ENCODE peak calls at places on chromosomes 4 and X, in four cellular contexts. P, S, G and Y are unnamed samples.
A peak's percentile ranks its signal among the peaks of the same experiment; 100 is the strongest.

GRCh38 chr4:130808492-130808891 is 1712.5 kb downstream of the C4orf33 start:
- DNase-seq in P (no peak), S (no peak), G (no peak), Y (peak; percentile 6)

GRCh38 chr4:165458451-165458850 is 79.6 kb downstream of the CPE start:
- DNase-seq in P (no peak), S (no peak), G (no peak), Y (no peak)

GRCh38 chr4:70838972-70839536 is 636 bp downstream of the GRSF1 start:
- DNase-seq in P (peak; percentile 54), S (peak; percentile 50), G (peak; percentile 43), Y (no peak)

GRCh38 chr4:17957689-17958088 is 63.9 kb downstream of the LCORL start:
- DNase-seq in P (no peak), S (no peak), G (no peak), Y (no peak)

GRCh38 chr4:128574706-128575105 is 234.8 kb upstream of the JADE1 start:
- DNase-seq in P (peak; percentile 31), S (peak; percentile 30), G (peak; percentile 94), Y (peak; percentile 25)

GRCh38 chr4:82428526-82428968 is 1.7 kb downstream of the HNRNPDL start:
- DNase-seq in P (no peak), S (no peak), G (no peak), Y (no peak)

GRCh38 chr4:96009720-96010119 is 169.8 kb downstream of the PDHA2 start:
- DNase-seq in P (no peak), S (no peak), G (no peak), Y (no peak)

GRCh38 chr4:86117781-86118302 is 242.0 kb downstream of the MAPK10 start:
- DNase-seq in P (peak; percentile 85), S (no peak), G (no peak), Y (no peak)

GRCh38 chr4:5967783-5968182 is 50.4 kb downstream of the C4orf50 start:
- DNase-seq in P (no peak), S (no peak), G (no peak), Y (no peak)

GRCh38 chr4:74283614-74284013 is 24.7 kb upstream of the EPGN start:
- DNase-seq in P (peak; percentile 88), S (no peak), G (no peak), Y (no peak)

GRCh38 chr4:171813195-171813955 is at the start of gene GALNTL6:
- DNase-seq in P (no peak), S (no peak), G (no peak), Y (no peak)

GRCh38 chr4:76703123-76703490 is 194.8 kb downstream of the SOWAHB start:
- DNase-seq in P (no peak), S (no peak), G (no peak), Y (no peak)

GRCh38 chrX:69280956-69281355 is 115.7 kb upstream of the PJA1 start:
- DNase-seq in P (peak; percentile 14), S (no peak), G (no peak), Y (peak; percentile 17)

GRCh38 chr4:17491196-17491595 is 20.7 kb downstream of the QDPR start:
- DNase-seq in P (no peak), S (no peak), G (no peak), Y (no peak)

GRCh38 chrX:24574743-24575142 is 72.4 kb downstream of the PCYT1B start:
- DNase-seq in P (no peak), S (no peak), G (no peak), Y (no peak)

GRCh38 chrX:45422216-45422925 is 221.7 kb upstream of the DIPK2B start:
- DNase-seq in P (no peak), S (no peak), G (no peak), Y (no peak)

GRCh38 chrX:14832151-14832550 is 40.7 kb downstream of the FANCB start:
- DNase-seq in P (no peak), S (no peak), G (no peak), Y (no peak)

GRCh38 chr4:32032136-32032672 is 1312.0 kb downstream of the PCDH7 start:
- DNase-seq in P (no peak), S (no peak), G (no peak), Y (no peak)

GRCh38 chr4:32485976-32486375 is 1765.8 kb downstream of the PCDH7 start:
- DNase-seq in P (no peak), S (no peak), G (no peak), Y (no peak)

GRCh38 chr4:47705326-47705981 is 132.4 kb downstream of the CORIN start:
- DNase-seq in P (no peak), S (no peak), G (no peak), Y (no peak)

GRCh38 chr4:3248811-3249661 is at the start of gene MSANTD1:
- DNase-seq in P (no peak), S (no peak), G (no peak), Y (no peak)

GRCh38 chr4:89129080-89129640 is 17.8 kb downstream of the TIGD2 start:
- DNase-seq in P (no peak), S (no peak), G (no peak), Y (no peak)

GRCh38 chr4:168218663-168219062 is 99.9 kb downstream of the DDX60 start:
- DNase-seq in P (no peak), S (no peak), G (no peak), Y (no peak)

GRCh38 chr4:62711575-62711974 is 1511.4 kb downstream of the ADGRL3 start:
- DNase-seq in P (no peak), S (no peak), G (no peak), Y (no peak)

GRCh38 chr4:108058685-108059440 is 69.2 kb downstream of the HADH start:
- DNase-seq in P (no peak), S (no peak), G (no peak), Y (peak; percentile 90)

GRCh38 chrX:106038625-106039024 is at the start of gene SERPINA7:
- DNase-seq in P (no peak), S (no peak), G (no peak), Y (no peak)
- H3K4me3 ChIP-seq in P (no peak within 1 kb of the TSS), S (no peak within 1 kb of the TSS), G (no peak within 1 kb of the TSS), Y (no peak within 1 kb of the TSS)

DNA sequence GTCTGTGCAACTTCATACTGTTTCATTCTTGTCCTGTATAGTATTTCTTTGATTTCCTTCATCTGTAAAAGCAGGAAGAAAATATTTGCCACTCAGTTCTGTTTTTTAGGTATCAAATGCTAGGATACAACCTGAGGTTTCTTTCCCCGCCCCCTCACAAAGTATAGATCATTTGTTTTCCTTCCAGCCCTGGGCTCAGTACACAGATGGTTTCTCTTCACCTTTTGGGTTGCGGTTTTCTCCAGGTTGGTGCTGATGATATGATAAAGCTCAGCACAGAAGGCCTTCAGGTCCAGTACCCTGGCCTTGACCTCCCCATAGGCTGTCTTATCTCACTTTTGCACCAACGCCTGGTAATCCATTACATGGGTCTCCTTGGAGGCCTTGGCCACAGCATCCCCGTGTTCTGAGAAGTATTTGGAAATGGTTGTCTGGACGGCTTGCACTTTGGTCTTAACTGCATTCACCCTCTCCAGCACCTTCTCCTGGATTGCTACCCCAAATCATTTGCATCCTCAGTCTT is 35.2 kb downstream of the PTTG2 start:
- DNase-seq in P (no peak), S (no peak), G (no peak), Y (no peak)
- H3K4me3 ChIP-seq in P (no peak overlapping the region), S (no peak overlapping the region), G (no peak overlapping the region), Y (no peak overlapping the region)

GRCh38 chr4:39181905-39182638 is at the start of gene WDR19:
- DNase-seq in P (peak; percentile 97), S (peak; percentile 97), G (peak; percentile 99), Y (peak; percentile 98)
- H3K4me3 ChIP-seq in P (peak within 1 kb of the TSS; percentile 85), S (peak within 1 kb of the TSS; percentile 82), G (peak within 1 kb of the TSS; percentile 84), Y (peak within 1 kb of the TSS; percentile 88)

DNA sequence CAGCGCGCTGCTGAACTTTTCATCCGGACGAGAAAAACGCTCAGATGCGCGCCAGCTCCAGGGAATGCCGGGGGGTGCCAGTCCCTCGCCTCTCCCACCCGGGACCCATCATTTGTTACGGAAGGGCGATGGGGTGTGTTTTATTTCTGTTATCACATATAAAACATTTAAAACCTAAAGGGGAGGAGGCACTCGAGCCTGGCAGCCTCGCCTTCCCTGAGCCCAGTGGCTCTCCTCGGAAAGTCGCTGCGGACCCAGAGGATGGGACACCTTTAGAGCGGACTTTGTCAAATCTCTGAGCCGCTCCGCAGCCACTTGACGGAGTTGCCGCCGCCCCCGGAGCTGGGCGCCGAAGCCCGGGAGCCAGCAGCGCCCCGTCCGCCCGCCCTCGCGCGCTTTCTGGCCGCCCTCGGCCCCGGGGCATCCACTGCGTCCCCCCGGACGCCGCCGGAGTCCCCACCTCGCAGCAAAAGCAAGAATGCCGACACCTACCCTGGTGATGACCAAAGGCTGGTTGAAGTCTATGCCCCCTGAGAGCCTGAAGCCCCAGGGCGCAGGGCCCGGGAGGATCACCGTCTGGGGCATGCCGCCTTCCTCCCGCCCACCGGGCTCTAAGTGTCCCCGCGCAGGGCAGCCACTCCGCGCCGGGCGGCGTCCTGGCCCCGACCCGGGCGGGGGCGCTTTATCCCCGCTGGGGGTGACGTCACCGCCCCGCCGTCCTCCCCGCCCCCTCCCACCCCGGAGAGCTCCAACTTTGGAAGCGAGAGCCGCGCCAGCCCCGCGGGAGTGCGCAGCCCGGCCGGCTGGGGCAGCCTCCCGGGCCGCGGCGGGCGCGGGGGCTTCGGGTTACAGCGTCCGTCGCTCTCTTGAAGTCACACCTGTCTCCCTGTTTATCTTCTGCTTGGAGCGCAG is at the start of gene PDLIM3:
- DNase-seq in P (peak; percentile 31), S (no peak), G (no peak), Y (no peak)
- H3K4me3 ChIP-seq in P (peak within 1 kb of the TSS; percentile 48), S (no peak within 1 kb of the TSS), G (peak within 1 kb of the TSS; percentile 76), Y (peak within 1 kb of the TSS; percentile 54)

DNA sequence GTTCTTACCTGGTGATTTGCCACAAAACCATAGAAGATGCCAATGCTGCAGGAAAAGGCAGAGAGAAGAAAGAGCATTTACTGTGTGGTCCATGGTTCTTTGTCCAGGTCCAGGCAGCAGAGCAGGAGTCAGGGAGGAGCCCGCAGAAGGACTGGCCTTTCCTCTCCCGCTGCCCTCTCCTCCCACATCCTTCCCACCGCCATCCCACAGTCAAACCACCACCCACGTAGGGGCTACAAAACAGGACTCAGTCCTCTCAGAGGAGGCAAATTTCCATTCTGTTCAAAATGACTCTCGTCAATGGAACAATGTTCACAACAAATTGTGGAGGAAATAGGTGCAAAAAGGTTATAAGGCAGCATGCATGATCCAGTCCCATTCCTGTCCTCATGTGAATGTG is 58.6 kb downstream of the PROM1 start:
- DNase-seq in P (no peak), S (no peak), G (no peak), Y (no peak)
- H3K4me3 ChIP-seq in P (no peak overlapping the region), S (no peak overlapping the region), G (no peak overlapping the region), Y (no peak overlapping the region)